ENCODE peak calls at places on chromosomes 2 and 18, in four cellular contexts. One of them, this sample, is unnamed.

GRCh38 chr2:113818382-113818951 is 62.0 kb upstream of the SLC35F5 start:
- DNase-seq in uterus: peak
- DNase-seq in Peyer's patch: peak
- DNase-seq in fibroblast of pulmonary artery: peak
- DNase-seq in this sample: no peak

GRCh38 chr2:219775506-219775905 is 148.1 kb downstream of the SLC4A3 start:
- DNase-seq in uterus: no peak
- DNase-seq in Peyer's patch: no peak
- DNase-seq in fibroblast of pulmonary artery: no peak
- DNase-seq in this sample: no peak

GRCh38 chr18:75132471-75132870 is 76.5 kb downstream of the PTGR3 start:
- DNase-seq in uterus: no peak
- DNase-seq in Peyer's patch: no peak
- DNase-seq in fibroblast of pulmonary artery: no peak
- DNase-seq in this sample: no peak

GRCh38 chr2:179461367-179461886 is 196.8 kb upstream of the SESTD1 start:
- DNase-seq in uterus: no peak
- DNase-seq in Peyer's patch: no peak
- DNase-seq in fibroblast of pulmonary artery: no peak
- DNase-seq in this sample: no peak

GRCh38 chr2:215028231-215028630 is 110.2 kb downstream of the ABCA12 start:
- DNase-seq in uterus: no peak
- DNase-seq in Peyer's patch: no peak
- DNase-seq in fibroblast of pulmonary artery: peak
- DNase-seq in this sample: no peak

GRCh38 chr2:120741514-120742448 is 6.1 kb downstream of the GLI2 start:
- DNase-seq in uterus: no peak
- DNase-seq in Peyer's patch: no peak
- DNase-seq in fibroblast of pulmonary artery: no peak
- DNase-seq in this sample: no peak

GRCh38 chr18:31040982-31041345 is 1.6 kb downstream of the DSC3 start:
- DNase-seq in uterus: no peak
- DNase-seq in Peyer's patch: no peak
- DNase-seq in fibroblast of pulmonary artery: peak
- DNase-seq in this sample: no peak

GRCh38 chr2:205352593-205352992 is 329.7 kb upstream of the NRP2 start:
- DNase-seq in uterus: no peak
- DNase-seq in Peyer's patch: no peak
- DNase-seq in fibroblast of pulmonary artery: peak
- DNase-seq in this sample: no peak

GRCh38 chr2:227473019-227473461 is 1.1 kb downstream of the AGFG1 start:
- DNase-seq in uterus: no peak
- DNase-seq in Peyer's patch: no peak
- DNase-seq in fibroblast of pulmonary artery: peak
- DNase-seq in this sample: no peak

GRCh38 chr2:239716536-239717318 is 308.4 kb downstream of the NDUFA10 start:
- DNase-seq in uterus: peak
- DNase-seq in Peyer's patch: no peak
- DNase-seq in fibroblast of pulmonary artery: no peak
- DNase-seq in this sample: no peak

GRCh38 chr18:25599443-25599842 is 247.5 kb upstream of the ZNF521 start:
- DNase-seq in uterus: no peak
- DNase-seq in Peyer's patch: no peak
- DNase-seq in fibroblast of pulmonary artery: no peak
- DNase-seq in this sample: no peak

GRCh38 chr18:31241425-31241824 is 76.5 kb upstream of the DSG1 start:
- DNase-seq in uterus: no peak
- DNase-seq in Peyer's patch: no peak
- DNase-seq in fibroblast of pulmonary artery: no peak
- DNase-seq in this sample: no peak

GRCh38 chr18:58462975-58463374 is 165.9 kb downstream of the ALPK2 start:
- DNase-seq in uterus: no peak
- DNase-seq in Peyer's patch: no peak
- DNase-seq in fibroblast of pulmonary artery: no peak
- DNase-seq in this sample: no peak

GRCh38 chr2:112260295-112260625 is 5.4 kb upstream of the ZC3H8 start:
- DNase-seq in uterus: no peak
- DNase-seq in Peyer's patch: no peak
- DNase-seq in fibroblast of pulmonary artery: no peak
- DNase-seq in this sample: no peak

GRCh38 chr2:65666156-65666725 is 233.8 kb upstream of the SPRED2 start:
- DNase-seq in uterus: no peak
- DNase-seq in Peyer's patch: no peak
- DNase-seq in fibroblast of pulmonary artery: peak
- DNase-seq in this sample: no peak

GRCh38 chr18:11008544-11008943 is 140.8 kb downstream of the PIEZO2 start:
- DNase-seq in uterus: no peak
- DNase-seq in Peyer's patch: no peak
- DNase-seq in fibroblast of pulmonary artery: no peak
- DNase-seq in this sample: no peak

GRCh38 chr2:234973008-234973407 is 21.2 kb downstream of the SH3BP4 start:
- DNase-seq in uterus: no peak
- DNase-seq in Peyer's patch: no peak
- DNase-seq in fibroblast of pulmonary artery: no peak
- DNase-seq in this sample: no peak

GRCh38 chr2:221096651-221097567 is 475.2 kb downstream of the EPHA4 start:
- DNase-seq in uterus: no peak
- DNase-seq in Peyer's patch: no peak
- DNase-seq in fibroblast of pulmonary artery: no peak
- DNase-seq in this sample: no peak

GRCh38 chr2:25877431-25878360 is 591 bp downstream of the ASXL2 start:
- DNase-seq in uterus: peak
- DNase-seq in Peyer's patch: peak
- DNase-seq in fibroblast of pulmonary artery: peak
- DNase-seq in this sample: no peak

GRCh38 chr2:25879133-25879730 is 945 bp upstream of the ASXL2 start:
- DNase-seq in uterus: no peak
- DNase-seq in Peyer's patch: no peak
- DNase-seq in fibroblast of pulmonary artery: peak
- DNase-seq in this sample: no peak

GRCh38 chr2:25881759-25882158 is 3.5 kb upstream of the ASXL2 start:
- DNase-seq in uterus: no peak
- DNase-seq in Peyer's patch: no peak
- DNase-seq in fibroblast of pulmonary artery: no peak
- DNase-seq in this sample: no peak

GRCh38 chr2:25878361-25879132 is at the start of gene ASXL2:
- DNase-seq in uterus: peak
- DNase-seq in Peyer's patch: peak
- DNase-seq in fibroblast of pulmonary artery: peak
- DNase-seq in this sample: peak
- TF ChIP-seq CTCF in uterus: no peak
- TF ChIP-seq CTCF in Peyer's patch: no peak
- TF ChIP-seq CTCF in fibroblast of pulmonary artery: no peak
- TF ChIP-seq CTCF in this sample: no peak

GRCh38 chr2:119282139-119282965 is 58.7 kb downstream of the STEAP3 start:
- DNase-seq in uterus: no peak
- DNase-seq in Peyer's patch: no peak
- DNase-seq in fibroblast of pulmonary artery: no peak
- DNase-seq in this sample: no peak
- TF ChIP-seq CTCF in uterus: no peak
- TF ChIP-seq CTCF in Peyer's patch: no peak
- TF ChIP-seq CTCF in fibroblast of pulmonary artery: no peak
- TF ChIP-seq CTCF in this sample: no peak

DNA sequence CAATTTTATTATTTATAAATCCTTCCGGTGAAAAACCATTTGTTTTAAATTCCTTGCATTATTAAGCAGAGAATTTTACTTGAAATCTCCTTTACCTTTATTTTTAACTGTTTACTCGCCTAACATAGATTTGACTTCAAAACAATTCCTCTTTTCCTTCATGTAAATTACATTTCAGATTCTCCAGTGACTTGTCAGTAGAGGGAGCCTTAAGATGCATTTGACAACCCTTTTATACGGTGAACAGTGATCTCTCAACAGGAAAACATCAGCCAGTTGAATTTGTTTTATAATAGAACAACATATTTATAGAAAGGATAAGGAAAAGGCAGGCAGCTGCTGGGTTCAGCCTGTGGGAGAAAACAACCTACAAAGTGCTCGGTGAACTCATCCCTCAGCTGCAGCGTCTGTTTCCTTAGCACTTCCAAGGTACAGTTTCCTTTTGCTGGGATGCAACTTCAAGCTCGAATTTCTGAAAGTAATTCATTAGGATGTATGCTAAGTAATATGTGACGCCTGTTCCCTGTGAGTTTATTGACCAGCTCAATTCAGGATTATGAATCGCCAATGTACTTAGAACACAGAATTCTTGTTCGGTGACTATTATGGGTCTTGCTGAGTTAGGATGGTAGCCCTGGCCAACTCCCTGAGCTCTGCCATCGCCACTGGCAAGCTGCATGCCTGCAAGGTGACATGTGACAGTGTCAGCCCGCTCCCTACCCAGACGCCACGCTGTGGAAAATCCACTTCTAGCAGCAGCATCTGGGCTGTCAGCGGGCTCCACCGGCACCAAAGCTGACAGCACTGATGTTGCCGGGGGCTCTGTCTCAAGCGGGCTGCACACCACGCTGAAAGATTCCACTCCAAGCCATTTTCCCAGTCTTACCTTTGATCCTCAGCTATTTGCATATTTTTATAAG is 100.9 kb downstream of the MYT1L start:
- DNase-seq in uterus: no peak
- DNase-seq in Peyer's patch: no peak
- DNase-seq in fibroblast of pulmonary artery: no peak
- DNase-seq in this sample: no peak
- TF ChIP-seq CTCF in uterus: no peak
- TF ChIP-seq CTCF in Peyer's patch: no peak
- TF ChIP-seq CTCF in fibroblast of pulmonary artery: no peak
- TF ChIP-seq CTCF in this sample: no peak

GRCh38 chr2:187959821-187960220 is 331.9 kb upstream of the GULP1 start:
- DNase-seq in uterus: no peak
- DNase-seq in Peyer's patch: no peak
- DNase-seq in fibroblast of pulmonary artery: peak
- DNase-seq in this sample: no peak
- TF ChIP-seq CTCF in uterus: no peak
- TF ChIP-seq CTCF in Peyer's patch: no peak
- TF ChIP-seq CTCF in fibroblast of pulmonary artery: no peak
- TF ChIP-seq CTCF in this sample: no peak

GRCh38 chr2:216327447-216327846 is 44.8 kb downstream of the MARCHF4 start:
- DNase-seq in uterus: no peak
- DNase-seq in Peyer's patch: no peak
- DNase-seq in fibroblast of pulmonary artery: no peak
- DNase-seq in this sample: no peak

DNA sequence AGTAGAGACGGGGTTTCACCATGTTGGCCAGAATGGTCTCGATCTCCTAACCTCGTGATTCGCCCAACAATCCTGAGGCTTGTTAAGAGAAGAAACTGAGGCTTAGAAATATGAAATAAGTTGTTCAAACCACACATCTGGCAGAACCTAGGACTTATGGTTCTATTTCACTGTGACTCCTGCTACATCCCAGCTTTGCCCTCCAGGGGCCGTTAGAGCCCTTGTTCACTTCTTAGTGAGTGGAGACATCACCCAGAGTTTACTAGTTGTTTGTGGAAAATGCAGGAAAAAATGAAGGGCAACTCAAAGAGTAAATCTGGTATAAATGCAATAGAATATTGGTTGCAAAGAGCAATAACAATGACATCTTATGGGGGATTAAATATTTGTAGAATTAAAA is 43.9 kb downstream of the MARCHF4 start:
- DNase-seq in uterus: no peak
- DNase-seq in Peyer's patch: no peak
- DNase-seq in fibroblast of pulmonary artery: peak
- DNase-seq in this sample: no peak
- TF ChIP-seq CTCF in uterus: no peak
- TF ChIP-seq CTCF in Peyer's patch: peak
- TF ChIP-seq CTCF in fibroblast of pulmonary artery: peak
- TF ChIP-seq CTCF in this sample: no peak

GRCh38 chr2:162156149-162156548 is 4.1 kb upstream of the GCG start:
- DNase-seq in uterus: no peak
- DNase-seq in Peyer's patch: no peak
- DNase-seq in fibroblast of pulmonary artery: no peak
- DNase-seq in this sample: no peak

GRCh38 chr2:162152147-162152546 is at the start of gene GCG:
- DNase-seq in uterus: no peak
- DNase-seq in Peyer's patch: no peak
- DNase-seq in fibroblast of pulmonary artery: no peak
- DNase-seq in this sample: no peak

GRCh38 chr2:162149940-162150339 is 2.1 kb downstream of the GCG start:
- DNase-seq in uterus: no peak
- DNase-seq in Peyer's patch: no peak
- DNase-seq in fibroblast of pulmonary artery: no peak
- DNase-seq in this sample: no peak

GRCh38 chr2:162153608-162154224 is 1.7 kb upstream of the GCG start:
- DNase-seq in uterus: peak
- DNase-seq in Peyer's patch: peak
- DNase-seq in fibroblast of pulmonary artery: peak
- DNase-seq in this sample: no peak

GRCh38 chr2:162155093-162155492 is 3.0 kb upstream of the GCG start:
- DNase-seq in uterus: no peak
- DNase-seq in Peyer's patch: no peak
- DNase-seq in fibroblast of pulmonary artery: no peak
- DNase-seq in this sample: no peak
- TF ChIP-seq CTCF in uterus: no peak
- TF ChIP-seq CTCF in Peyer's patch: peak
- TF ChIP-seq CTCF in fibroblast of pulmonary artery: peak
- TF ChIP-seq CTCF in this sample: no peak

DNA sequence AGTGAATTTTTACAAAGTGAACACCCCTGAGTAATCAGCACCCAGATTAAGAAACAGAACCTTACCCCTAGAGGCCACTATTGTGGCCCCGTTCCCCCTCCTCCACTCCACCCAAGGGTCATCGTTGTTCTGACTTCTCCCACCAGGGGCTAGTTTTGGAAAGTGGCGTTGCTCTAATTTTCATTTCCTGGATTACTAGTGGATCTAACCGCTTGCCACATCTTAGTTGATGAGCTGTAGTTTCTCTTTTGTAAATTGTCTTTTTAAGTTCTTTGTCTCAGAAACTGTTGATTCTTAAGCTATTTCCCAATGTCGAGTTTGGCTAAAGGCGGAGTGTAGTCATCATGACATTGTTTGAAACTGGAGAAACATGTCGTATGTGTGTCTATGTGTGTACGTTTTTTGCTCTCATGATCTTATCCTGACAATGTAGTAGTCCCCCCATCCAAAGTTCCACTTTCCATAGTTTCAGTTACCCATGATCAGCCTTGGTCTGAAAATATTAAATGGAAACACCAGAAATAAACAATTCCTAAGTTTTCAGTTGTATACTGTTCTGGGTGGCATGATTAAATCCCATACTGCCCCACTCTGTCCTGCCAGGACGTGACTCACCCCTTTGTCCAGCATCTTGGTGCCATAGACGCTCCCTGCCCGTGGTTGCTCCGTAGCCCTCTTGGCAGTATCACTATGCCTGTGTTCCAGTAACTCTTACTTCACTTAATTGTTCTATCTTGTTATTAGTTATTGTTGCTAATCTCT is 71.0 kb upstream of the SP3 start:
- DNase-seq in uterus: no peak
- DNase-seq in Peyer's patch: no peak
- DNase-seq in fibroblast of pulmonary artery: peak
- DNase-seq in this sample: no peak
- TF ChIP-seq CTCF in uterus: no peak
- TF ChIP-seq CTCF in Peyer's patch: peak
- TF ChIP-seq CTCF in fibroblast of pulmonary artery: peak
- TF ChIP-seq CTCF in this sample: no peak

GRCh38 chr18:2547477-2548087 is 23.7 kb downstream of the METTL4 start:
- DNase-seq in uterus: no peak
- DNase-seq in Peyer's patch: no peak
- DNase-seq in fibroblast of pulmonary artery: peak
- DNase-seq in this sample: no peak
- TF ChIP-seq CTCF in uterus: peak
- TF ChIP-seq CTCF in Peyer's patch: peak
- TF ChIP-seq CTCF in fibroblast of pulmonary artery: peak
- TF ChIP-seq CTCF in this sample: no peak